ENCODE peak calls at places on chromosomes 7 and 10, in four cellular contexts. A is iPS-NIHi11, N is right cardiac atrium, J is NCI-H82. V is an unnamed sample.

GRCh38 chr7:133936074-133936473 is 191.1 kb upstream of the LRGUK start:
- DNase-seq in A (no peak), N (no peak), J (no peak), V (no peak)

GRCh38 chr7:75914169-75914654 is 743 bp upstream of the POR start:
- DNase-seq in A (no peak), N (peak), J (peak), V (no peak)

GRCh38 chr7:132402096-132402495 is 174.2 kb downstream of the PLXNA4 start:
- DNase-seq in A (no peak), N (no peak), J (peak), V (no peak)

GRCh38 chr7:82578430-82578829 is 134.9 kb upstream of the CACNA2D1 start:
- DNase-seq in A (no peak), N (no peak), J (no peak), V (no peak)

GRCh38 chr10:3099291-3100092 is 32.1 kb downstream of the PFKP start:
- DNase-seq in A (no peak), N (no peak), J (no peak), V (no peak)

GRCh38 chr10:72250666-72251065 is 23.1 kb upstream of the DDIT4 start:
- DNase-seq in A (no peak), N (peak), J (peak), V (peak)

GRCh38 chr7:30893357-30893756 is 18.3 kb upstream of the AQP1 start:
- DNase-seq in A (no peak), N (peak), J (no peak), V (peak)

GRCh38 chr7:156514851-156515250 is 125.7 kb upstream of the RNF32 start:
- DNase-seq in A (no peak), N (no peak), J (no peak), V (no peak)

GRCh38 chr7:4738711-4739527 is 36.5 kb upstream of the AP5Z1 start:
- DNase-seq in A (no peak), N (peak), J (no peak), V (peak)

GRCh38 chr10:77583527-77583926 is 54.1 kb downstream of the KCNMA1 start:
- DNase-seq in A (no peak), N (no peak), J (no peak), V (no peak)

GRCh38 chr10:71964669-71965515 is 697 bp downstream of the CHST3 start:
- DNase-seq in A (peak), N (peak), J (no peak), V (peak)

GRCh38 chr10:125479059-125479458 is 203.9 kb downstream of the TEX36 start:
- DNase-seq in A (no peak), N (no peak), J (no peak), V (no peak)

GRCh38 chr7:28144266-28144665 is 36.3 kb downstream of the JAZF1 start:
- DNase-seq in A (peak), N (no peak), J (peak), V (no peak)

GRCh38 chr7:103658055-103659010 is 212.3 kb upstream of the SLC26A5 start:
- DNase-seq in A (no peak), N (no peak), J (no peak), V (no peak)

GRCh38 chr10:31148955-31149354 is 117.3 kb upstream of the ZNF438 start:
- DNase-seq in A (no peak), N (no peak), J (no peak), V (no peak)

GRCh38 chr10:30433286-30433778 is 652 bp upstream of the MAP3K8 start:
- DNase-seq in A (peak), N (peak), J (peak), V (peak)

GRCh38 chr7:133652547-133652946 is 399.7 kb downstream of the EXOC4 start:
- DNase-seq in A (no peak), N (no peak), J (no peak), V (no peak)

GRCh38 chr10:78404296-78404695 is 370.6 kb downstream of the RPS24 start:
- DNase-seq in A (no peak), N (no peak), J (no peak), V (no peak)

GRCh38 chr7:151246161-151247015 is 2.1 kb downstream of the SMARCD3 start:
- DNase-seq in A (no peak), N (no peak), J (no peak), V (no peak)

GRCh38 chr7:32941996-32942782 is 15.1 kb upstream of the FKBP9 start:
- DNase-seq in A (peak), N (peak), J (peak), V (peak)

GRCh38 chr10:11242443-11243386 is 225.0 kb downstream of the CELF2 start:
- DNase-seq in A (no peak), N (peak), J (no peak), V (peak)

GRCh38 chr10:131773989-131774343 is 126.8 kb upstream of the PPP2R2D start:
- DNase-seq in A (no peak), N (no peak), J (no peak), V (no peak)